ENCODE peak calls at places on chromosomes 3 and 15, in ten cellular contexts. P is stomach, Y is HCT116, X is spleen, F is SK-N-MC, W is GM12892, D is HepG2, M is transverse colon, O is upper lobe of left lung, S is suprapubic skin. E is an unnamed sample.

GRCh38 chr3:17111556-17111955 is 226.8 kb downstream of the PLCL2 start:
- DNase-seq in P (no peak), Y (no peak), X (no peak), F (no peak), W (no peak), D (no peak), M (no peak), O (no peak), S (no peak), E (no peak)

GRCh38 chr3:45841380-45841700 is 579 bp downstream of the LZTFL1 start:
- DNase-seq in P (no peak), Y (no peak), X (no peak), F (no peak), W (no peak), D (peak; percentile 3), M (peak; percentile 19), O (no peak), S (no peak), E (no peak)

GRCh38 chr15:41940441-41940857 is 31.9 kb downstream of the EHD4 start:
- DNase-seq in P (no peak), Y (peak; percentile 82), X (no peak), F (no peak), W (no peak), D (peak; percentile 20), M (no peak), O (no peak), S (peak; percentile 49), E (no peak)

GRCh38 chr3:72191211-72191960 is 406.4 kb upstream of the PROK2 start:
- DNase-seq in P (no peak), Y (no peak), X (no peak), F (no peak), W (no peak), D (no peak), M (no peak), O (no peak), S (no peak), E (no peak)

GRCh38 chr3:187689984-187690383 is 12.4 kb downstream of the RTP2 start:
- DNase-seq in P (no peak), Y (no peak), X (no peak), F (no peak), W (no peak), D (no peak), M (no peak), O (no peak), S (no peak), E (peak; percentile 42)

GRCh38 chr15:42315435-42316020 is 42.3 kb upstream of the TMEM87A start:
- DNase-seq in P (no peak), Y (no peak), X (no peak), F (no peak), W (no peak), D (no peak), M (no peak), O (no peak), S (no peak), E (no peak)

GRCh38 chr3:120177151-120177550 is 82.9 kb upstream of the GSK3B start:
- DNase-seq in P (no peak), Y (no peak), X (no peak), F (peak; percentile 78), W (no peak), D (peak; percentile 49), M (no peak), O (peak; percentile 83), S (no peak), E (peak; percentile 58)

GRCh38 chr3:73401616-73402265 is 223.0 kb downstream of the PDZRN3 start:
- DNase-seq in P (no peak), Y (no peak), X (no peak), F (no peak), W (no peak), D (no peak), M (peak; percentile 30), O (no peak), S (no peak), E (no peak)

GRCh38 chr3:125073506-125073905 is 17.7 kb upstream of the HEG1 start:
- DNase-seq in P (no peak), Y (no peak), X (no peak), F (no peak), W (no peak), D (no peak), M (no peak), O (no peak), S (no peak), E (no peak)

GRCh38 chr3:185046623-185047022 is 106.2 kb downstream of the C3orf70 start:
- DNase-seq in P (no peak), Y (no peak), X (no peak), F (no peak), W (no peak), D (no peak), M (peak; percentile 44), O (no peak), S (no peak), E (no peak)

GRCh38 chr15:71784719-71785118 is 25.6 kb upstream of the NR2E3 start:
- DNase-seq in P (no peak), Y (no peak), X (no peak), F (no peak), W (no peak), D (no peak), M (no peak), O (no peak), S (peak; percentile 63), E (no peak)

DNA sequence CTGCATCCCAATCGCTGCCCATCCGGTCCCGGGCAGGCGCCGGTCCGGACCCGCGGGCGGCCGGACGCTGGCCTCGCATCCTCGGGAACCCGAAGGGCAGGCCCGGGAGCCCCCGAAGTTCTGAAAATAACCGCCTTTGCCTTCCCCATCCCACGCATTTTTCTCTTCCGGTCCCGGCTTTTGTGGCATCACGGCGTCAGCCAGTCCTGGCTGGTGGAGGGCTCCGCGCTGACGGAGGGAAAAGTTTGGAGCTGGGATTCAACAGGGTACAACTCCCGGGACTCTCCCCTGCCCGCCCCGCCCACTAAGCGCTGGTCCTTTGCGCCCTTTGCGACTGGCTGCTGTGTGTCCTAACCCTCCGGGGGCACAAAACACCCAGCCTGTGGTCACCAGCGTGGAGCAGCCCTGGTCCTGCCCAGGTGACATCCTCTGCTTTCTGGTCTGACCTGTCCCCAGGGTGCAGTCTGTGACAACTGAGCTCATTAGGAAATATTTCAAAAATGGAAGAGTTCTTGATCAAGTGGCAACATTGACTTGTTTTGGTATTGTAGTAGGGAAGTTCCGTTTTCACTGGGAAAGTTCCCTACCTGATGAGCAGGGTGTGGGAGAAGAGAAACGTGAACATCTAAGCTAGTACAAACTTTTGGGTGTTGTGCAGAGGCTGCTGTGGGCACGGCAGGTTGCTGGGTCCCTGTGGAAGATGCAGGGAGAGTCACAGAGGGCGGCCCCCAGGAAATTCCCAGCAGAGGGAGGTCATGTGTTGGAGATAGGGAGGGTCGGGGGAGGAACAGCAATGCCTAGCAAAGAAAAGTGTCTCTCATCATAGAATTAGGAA is 754 bp downstream of the ARNT2 start:
- DNase-seq in P (no peak), Y (no peak), X (no peak), F (no peak), W (peak; percentile 13), D (no peak), M (no peak), O (no peak), S (no peak), E (no peak)
- TF ChIP-seq POLR2AphosphoS5 in P (no peak), Y (no peak), X (peak; percentile 3), F (no peak), W (no peak), D (no peak), M (no peak), O (no peak), S (no peak), E (no peak)

DNA sequence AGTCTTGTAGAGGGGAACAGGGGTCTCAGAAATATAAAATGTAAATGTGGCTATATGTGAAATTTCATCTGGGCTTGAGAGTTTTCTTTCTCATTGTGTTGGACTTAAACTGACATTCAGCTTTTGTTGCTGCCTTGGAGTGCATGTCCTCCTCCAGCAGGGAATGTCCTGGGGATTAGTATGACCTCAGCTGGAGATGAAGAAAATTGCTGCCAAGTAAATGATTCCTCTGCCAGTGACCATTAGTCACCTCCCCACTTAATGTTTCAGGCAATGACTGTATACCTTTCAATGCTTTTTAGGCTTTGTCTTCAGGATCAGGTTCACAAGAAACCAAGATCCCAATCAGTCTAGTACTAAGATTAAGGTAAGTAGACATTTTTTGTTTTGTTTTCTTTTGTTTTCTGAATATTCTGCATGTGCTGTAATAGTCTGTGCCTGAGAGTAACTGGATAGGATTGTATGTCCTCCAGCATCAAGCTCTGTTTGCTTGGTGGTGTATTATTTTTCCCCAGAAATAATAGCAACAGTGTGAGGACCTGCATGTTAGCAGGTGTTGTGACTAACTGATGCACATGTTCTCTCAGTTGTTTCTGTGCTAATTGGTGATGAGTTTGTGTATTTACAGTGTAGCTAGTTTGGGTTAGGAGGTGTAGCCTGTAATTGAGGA is 18.1 kb upstream of the SLC22A13 start:
- DNase-seq in P (no peak), Y (peak; percentile 13), X (no peak), F (no peak), W (no peak), D (peak; percentile 6), M (no peak), O (no peak), S (no peak), E (no peak)
- TF ChIP-seq POLR2AphosphoS5 in P (peak; percentile 33), Y (no peak), X (no peak), F (no peak), W (no peak), D (no peak), M (no peak), O (no peak), S (no peak), E (no peak)

GRCh38 chr15:63221346-63221745 is 31.9 kb downstream of the RAB8B start:
- DNase-seq in P (no peak), Y (no peak), X (no peak), F (no peak), W (no peak), D (no peak), M (no peak), O (peak; percentile 65), S (no peak), E (no peak)

GRCh38 chr15:63219196-63219719 is 29.9 kb downstream of the RAB8B start:
- DNase-seq in P (no peak), Y (no peak), X (no peak), F (no peak), W (no peak), D (no peak), M (no peak), O (no peak), S (no peak), E (no peak)

GRCh38 chr15:63223463-63223862 is 34.1 kb downstream of the RAB8B start:
- DNase-seq in P (no peak), Y (no peak), X (no peak), F (no peak), W (no peak), D (no peak), M (no peak), O (no peak), S (no peak), E (no peak)

GRCh38 chr15:63212050-63212973 is 22.9 kb downstream of the RAB8B start:
- DNase-seq in P (no peak), Y (no peak), X (no peak), F (peak; percentile 98), W (no peak), D (peak; percentile 39), M (no peak), O (no peak), S (no peak), E (no peak)

GRCh38 chr15:63218114-63218808 is 28.9 kb downstream of the RAB8B start:
- DNase-seq in P (no peak), Y (no peak), X (no peak), F (no peak), W (no peak), D (peak; percentile 27), M (no peak), O (no peak), S (no peak), E (no peak)
- TF ChIP-seq POLR2AphosphoS5 in P (peak; percentile 41), Y (no peak), X (no peak), F (no peak), W (no peak), D (no peak), M (no peak), O (no peak), S (no peak), E (no peak)

GRCh38 chr15:57596978-57597377 is 5.3 kb downstream of the MYZAP start:
- DNase-seq in P (no peak), Y (no peak), X (no peak), F (no peak), W (no peak), D (no peak), M (no peak), O (no peak), S (peak; percentile 40), E (no peak)
- TF ChIP-seq POLR2AphosphoS5 in P (no peak), Y (no peak), X (no peak), F (no peak), W (no peak), D (no peak), M (no peak), O (no peak), S (no peak), E (peak; percentile 59)

E was measured in vagina.